ENCODE peak calls at places on chromosomes 3 and 15, in nine cellular contexts. A, H, G, Y, O, J, N, P and X are unnamed samples. For H3K4me1, the result is how much of the 10 kb centered on the place peaks cover.

GRCh38 chr15:88830016-88830415 is 26.8 kb downstream of the ACAN start:
- DNase-seq in A (no peak), N (no peak), P (no peak), H (no peak), G (no peak), J (no peak), O (no peak), Y (no peak), X (no peak)

GRCh38 chr15:81196576-81197254 is at the start of gene IL16:
- DNase-seq in H (no peak), G (no peak), J (no peak), P (no peak), A (no peak), O (no peak), N (no peak), Y (no peak), X (no peak)

GRCh38 chr3:16319307-16319706 is 54.3 kb downstream of the OXNAD1 start:
- DNase-seq in A (peak), Y (no peak), P (peak), G (no peak), N (peak), H (no peak), J (no peak), O (no peak), X (peak)

GRCh38 chr15:39127925-39128617 is 452.8 kb upstream of the THBS1 start:
- DNase-seq in H (no peak), O (peak), Y (no peak), P (no peak), A (peak), N (peak), G (peak), J (peak), X (peak)

GRCh38 chr3:1600206-1600605 is 498.5 kb upstream of the CNTN4 start:
- DNase-seq in P (no peak), J (no peak), A (no peak), H (no peak), O (no peak), N (no peak), Y (no peak), G (no peak), X (no peak)

GRCh38 chr15:51621155-51621554 is 1.4 kb downstream of the DMXL2 start:
- DNase-seq in Y (no peak), J (no peak), H (no peak), O (no peak), P (no peak), N (no peak), G (no peak), A (no peak), X (no peak)

GRCh38 chr15:80778964-80779657 is at the start of gene CEMIP:
- DNase-seq in O (peak), Y (peak), H (peak), P (no peak), A (peak), J (no peak), G (no peak), N (peak), X (peak)

GRCh38 chr3:190983875-190984274 is 121.4 kb upstream of the GMNC start:
- DNase-seq in A (no peak), O (no peak), Y (no peak), G (no peak), H (no peak), P (no peak), J (no peak), N (no peak), X (peak)

GRCh38 chr3:106247902-106248684 is 379.3 kb upstream of the CBLB start:
- DNase-seq in A (no peak), J (no peak), P (no peak), G (no peak), H (no peak), O (no peak), N (no peak), Y (no peak), X (no peak)

GRCh38 chr15:69060744-69061143 is 46.2 kb downstream of the NOX5 start:
- DNase-seq in J (no peak), O (no peak), P (peak), N (no peak), Y (no peak), A (peak), G (no peak), H (no peak), X (no peak)

GRCh38 chr3:108488631-108489030 is 21.8 kb downstream of the MYH15 start:
- DNase-seq in O (peak), P (no peak), G (no peak), A (no peak), H (no peak), N (no peak), J (peak), Y (no peak), X (no peak)

GRCh38 chr3:195895078-195895899 is 13.1 kb downstream of the TNK2 start:
- DNase-seq in O (peak), J (no peak), N (peak), P (peak), G (no peak), Y (no peak), H (peak), A (peak), X (peak)

GRCh38 chr15:32856753-32857152 is 138.9 kb downstream of the GREM1 start:
- DNase-seq in J (no peak), A (no peak), H (no peak), G (no peak), N (no peak), Y (no peak), O (peak), P (no peak), X (no peak)

GRCh38 chr15:42194502-42194901 is 13.6 kb downstream of the VPS39 start:
- DNase-seq in G (peak), J (no peak), N (peak), A (no peak), P (no peak), H (no peak), Y (no peak), O (peak), X (no peak)

GRCh38 chr15:93470042-93470441 is 381.0 kb upstream of the RGMA start:
- DNase-seq in A (no peak), J (no peak), G (no peak), P (no peak), H (no peak), Y (no peak), N (no peak), O (no peak), X (no peak)

GRCh38 chr3:124780767-124781485 is 50.7 kb downstream of the UMPS start:
- DNase-seq in P (no peak), O (peak), Y (peak), G (no peak), J (no peak), A (no peak), H (no peak), N (peak), X (no peak)

GRCh38 chr3:9915252-9916141 is 1.4 kb upstream of the IL17RC start:
- DNase-seq in J (no peak), P (no peak), Y (peak), A (peak), N (peak), O (peak), H (peak), G (no peak), X (peak)

GRCh38 chr3:159762981-159763465 is 225.6 kb upstream of the IL12A start:
- DNase-seq in P (no peak), A (peak), G (no peak), O (peak), H (peak), N (peak), J (peak), Y (peak), X (peak)

GRCh38 chr3:154956815-154957214 is 123.3 kb upstream of the MME start:
- DNase-seq in P (no peak), Y (no peak), H (no peak), J (no peak), O (no peak), N (no peak), A (no peak), G (no peak), X (no peak)

GRCh38 chr3:98885851-98886250 is 15.6 kb downstream of the DCBLD2 start:
- DNase-seq in G (no peak), J (no peak), Y (no peak), A (no peak), H (no peak), N (peak), O (peak), P (no peak), X (no peak)

GRCh38 chr3:194340757-194341400 is 10.2 kb downstream of the CPN2 start:
- DNase-seq in A (no peak), G (no peak), N (no peak), P (no peak), H (no peak), J (no peak), Y (no peak), O (no peak), X (no peak)

GRCh38 chr3:36681867-36682266 is 82.5 kb downstream of the DCLK3 start:
- DNase-seq in G (no peak), Y (no peak), A (no peak), N (no peak), H (no peak), O (no peak), P (no peak), J (no peak), X (no peak)

GRCh38 chr3:58072046-58072445 is 63.8 kb downstream of the FLNB start:
- DNase-seq in G (no peak), N (no peak), Y (no peak), P (no peak), A (no peak), O (peak), H (no peak), J (no peak), X (no peak)

GRCh38 chr3:130905551-130905950 is 11.7 kb downstream of the ATP2C1 start:
- DNase-seq in N (no peak), Y (no peak), H (no peak), O (peak), A (peak), P (no peak), J (no peak), G (no peak), X (peak)

GRCh38 chr15:67639591-67639990 is 97.1 kb downstream of the MAP2K5 start:
- DNase-seq in Y (no peak), O (no peak), G (no peak), J (no peak), H (no peak), P (no peak), A (no peak), N (peak), X (no peak)

GRCh38 chr3:50657407-50657806 is 17.3 kb upstream of the DOCK3 start:
- DNase-seq in N (no peak), A (no peak), Y (peak), P (no peak), O (no peak), G (no peak), J (no peak), H (no peak), X (no peak)

GRCh38 chr15:98537516-98538060 is 110.8 kb upstream of the IGF1R start:
- DNase-seq in A (no peak), O (no peak), G (no peak), H (no peak), P (no peak), J (peak), N (no peak), Y (no peak), X (no peak)

GRCh38 chr3:53821631-53822068 is 24.6 kb downstream of the CHDH start:
- DNase-seq in N (no peak), G (no peak), P (no peak), J (peak), O (no peak), H (no peak), A (peak), Y (peak), X (no peak)

GRCh38 chr3:179189764-179190163 is 41.6 kb downstream of the PIK3CA start:
- DNase-seq in P (no peak), H (no peak), G (no peak), Y (no peak), O (peak), N (no peak), J (no peak), A (no peak), X (peak)

GRCh38 chr3:42746455-42747450 is 26.3 kb downstream of the CCDC13 start:
- DNase-seq in N (no peak), P (no peak), H (no peak), Y (peak), G (no peak), A (no peak), O (peak), J (no peak), X (no peak)
- H3K27ac ChIP-seq in N (no peak), P (peak), H (peak), Y (peak), G (no peak), A (peak), O (no peak), J (no peak), X (no peak)

GRCh38 chr3:85572978-85573377 is 614.2 kb downstream of the CADM2 start:
- DNase-seq in H (no peak), O (no peak), J (no peak), A (no peak), P (no peak), Y (no peak), N (no peak), G (no peak), X (no peak)

GRCh38 chr3:85572426-85572825 is 613.6 kb downstream of the CADM2 start:
- DNase-seq in O (no peak), G (no peak), J (no peak), N (no peak), Y (no peak), H (no peak), P (no peak), A (peak), X (no peak)

GRCh38 chr3:85571835-85572234 is 613.0 kb downstream of the CADM2 start:
- DNase-seq in N (no peak), P (no peak), Y (no peak), H (no peak), A (no peak), O (no peak), G (no peak), J (no peak), X (no peak)

GRCh38 chr3:85574306-85574705 is 615.5 kb downstream of the CADM2 start:
- DNase-seq in G (no peak), Y (no peak), N (no peak), A (no peak), H (no peak), P (no peak), J (no peak), O (no peak), X (no peak)

DNA sequence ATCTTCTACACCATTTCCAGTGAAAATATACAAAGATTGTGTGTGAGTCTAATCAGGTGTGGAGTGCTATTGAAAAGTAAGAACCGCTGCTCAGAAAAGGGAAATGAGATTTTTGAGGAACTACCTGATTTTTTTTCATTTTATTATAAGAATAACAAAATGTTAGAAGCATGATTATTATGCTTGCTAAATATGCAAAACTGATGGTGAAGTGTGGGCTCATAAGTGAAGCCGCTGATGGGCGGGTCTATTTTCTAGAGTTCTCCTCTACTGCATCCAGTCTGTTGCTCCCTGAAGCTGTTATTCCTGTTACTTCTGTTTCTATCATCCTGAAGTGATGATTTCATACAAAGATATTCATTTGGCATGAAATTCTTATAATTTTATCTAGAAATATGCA is 612.0 kb downstream of the CADM2 start:
- DNase-seq in J (no peak), H (no peak), O (no peak), P (no peak), G (no peak), N (no peak), Y (no peak), A (no peak), X (no peak)
- H3K4me1 ChIP-seq in J (under half), H (under half), O (under half), P (under half), G (under half), N (under half), Y (under half), A (under half), X (under half)

GRCh38 chr3:119296723-119297122 is 2.5 kb downstream of the ARHGAP31 start:
- DNase-seq in N (no peak), J (no peak), P (no peak), Y (no peak), A (no peak), O (no peak), H (no peak), G (no peak), X (no peak)
- H3K27ac ChIP-seq in N (no peak), J (no peak), P (no peak), Y (peak), A (peak), O (peak), H (no peak), G (peak), X (no peak)

DNA sequence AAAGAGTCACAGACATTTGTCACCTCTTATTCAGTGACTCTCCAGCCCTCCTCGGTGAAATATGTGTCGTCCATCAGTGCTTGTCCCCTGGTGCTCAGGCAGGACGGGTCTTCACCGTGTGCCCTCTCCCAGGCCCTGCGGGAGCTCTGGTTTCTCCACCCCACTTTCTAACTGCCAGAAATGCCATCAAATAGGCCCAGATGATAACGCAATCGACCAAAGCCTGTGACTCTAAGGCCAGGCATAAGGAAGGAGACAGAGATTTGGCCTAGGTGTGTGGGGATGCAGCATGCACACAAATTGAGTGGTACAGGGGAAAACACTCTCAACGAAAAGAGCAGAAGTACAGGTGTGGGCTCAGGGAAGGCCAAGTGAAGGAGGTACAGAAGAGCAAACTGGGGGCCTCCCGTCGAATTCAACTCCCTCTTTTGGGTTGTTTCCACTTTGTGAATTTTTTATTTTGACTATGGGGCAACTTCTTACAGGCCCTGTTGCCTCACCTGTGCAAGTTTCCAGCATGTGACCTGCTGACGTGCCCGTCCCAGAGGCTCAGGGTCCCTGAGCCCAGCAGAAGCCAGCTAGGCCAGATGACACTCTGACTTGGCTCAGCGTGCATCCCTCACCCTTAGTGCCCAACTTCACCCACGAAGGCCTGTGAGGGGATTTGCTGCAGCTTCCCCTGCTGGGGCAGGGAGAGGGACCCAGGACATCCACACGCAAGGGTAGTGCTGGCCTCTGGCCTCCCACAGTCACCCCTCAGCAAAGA is 4.7 kb downstream of the NUP210 start:
- DNase-seq in A (no peak), Y (no peak), N (no peak), G (no peak), H (no peak), P (no peak), O (no peak), J (no peak), X (no peak)
- H3K4me1 ChIP-seq in A (under half), Y (under half), N (under half), G (under half), H (under half), P (half or more), O (under half), J (under half), X (under half)

GRCh38 chr3:66692108-66692750 is 191.4 kb upstream of the LRIG1 start:
- DNase-seq in Y (no peak), A (peak), G (no peak), H (no peak), J (no peak), O (no peak), P (no peak), N (no peak), X (no peak)
- H3K27ac ChIP-seq in Y (no peak), A (no peak), G (no peak), H (no peak), J (no peak), O (no peak), P (no peak), N (no peak), X (no peak)

DNA sequence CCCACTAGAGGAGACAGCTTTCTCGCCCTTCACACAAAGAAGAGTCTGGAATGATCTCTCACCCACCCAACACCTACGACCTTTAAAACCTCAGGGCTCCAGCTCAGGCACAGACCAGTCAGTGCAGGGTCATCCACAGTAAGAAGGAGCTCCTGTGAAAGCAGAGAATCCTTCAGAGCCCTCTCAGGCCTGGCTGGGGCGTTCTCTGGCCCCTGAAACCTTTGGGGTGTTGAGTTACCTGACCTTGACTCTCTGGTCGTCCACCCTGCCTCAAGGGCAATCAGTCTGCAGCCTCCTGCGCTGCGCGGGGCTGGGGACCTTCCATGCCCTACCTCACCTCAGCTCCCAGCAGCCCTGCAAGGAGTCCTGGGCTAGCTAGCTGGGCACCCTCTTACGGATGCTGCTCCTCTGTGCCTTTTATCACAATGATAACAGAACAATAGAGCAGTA is 106.2 kb downstream of the ADCY5 start:
- DNase-seq in A (no peak), Y (peak), G (no peak), N (no peak), P (no peak), J (no peak), O (no peak), H (no peak), X (no peak)
- H3K4me1 ChIP-seq in A (under half), Y (under half), G (under half), N (under half), P (under half), J (under half), O (under half), H (under half), X (under half)